ENCODE peak calls at places on chromosomes 1 and 21, in eight cellular contexts. One of them, this sample, is unnamed.

GRCh38 chr1:46587072-46587471 is 17.0 kb downstream of the MKNK1 start:
- DNase-seq in colonic mucosa: no peak
- DNase-seq in PC-9: no peak
- DNase-seq in tibial artery: peak; percentile 68
- DNase-seq in fibroblast of the aortic adventitia: no peak
- DNase-seq in WTC11: no peak
- DNase-seq in BE2C: no peak
- DNase-seq in fibroblast of pulmonary artery: no peak
- DNase-seq in this sample: no peak

GRCh38 chr21:42164064-42164789 is 54.7 kb upstream of the ABCG1 start:
- DNase-seq in colonic mucosa: peak; percentile 88
- DNase-seq in PC-9: peak; percentile 29
- DNase-seq in tibial artery: peak; percentile 60
- DNase-seq in fibroblast of the aortic adventitia: no peak
- DNase-seq in WTC11: peak; percentile 57
- DNase-seq in BE2C: peak; percentile 64
- DNase-seq in fibroblast of pulmonary artery: peak; percentile 47
- DNase-seq in this sample: peak; percentile 90

GRCh38 chr1:178651742-178652141 is 73.3 kb upstream of the RALGPS2 start:
- DNase-seq in colonic mucosa: no peak
- DNase-seq in PC-9: no peak
- DNase-seq in tibial artery: no peak
- DNase-seq in fibroblast of the aortic adventitia: peak; percentile 33
- DNase-seq in WTC11: no peak
- DNase-seq in BE2C: no peak
- DNase-seq in fibroblast of pulmonary artery: peak; percentile 44
- DNase-seq in this sample: peak; percentile 94

GRCh38 chr1:170929835-170930554 is 5.3 kb upstream of the MROH9 start:
- DNase-seq in colonic mucosa: no peak
- DNase-seq in PC-9: peak; percentile 2
- DNase-seq in tibial artery: peak; percentile 24
- DNase-seq in fibroblast of the aortic adventitia: peak; percentile 90
- DNase-seq in WTC11: no peak
- DNase-seq in BE2C: peak; percentile 7
- DNase-seq in fibroblast of pulmonary artery: peak; percentile 73
- DNase-seq in this sample: peak; percentile 6

GRCh38 chr1:9438431-9439073 is 100.7 kb upstream of the SLC25A33 start:
- DNase-seq in colonic mucosa: no peak
- DNase-seq in PC-9: peak; percentile 39
- DNase-seq in tibial artery: peak; percentile 87
- DNase-seq in fibroblast of the aortic adventitia: peak; percentile 88
- DNase-seq in WTC11: no peak
- DNase-seq in BE2C: no peak
- DNase-seq in fibroblast of pulmonary artery: peak; percentile 97
- DNase-seq in this sample: no peak

GRCh38 chr21:33945652-33946270 is 30.2 kb upstream of the ATP5PO start:
- DNase-seq in colonic mucosa: no peak
- DNase-seq in PC-9: no peak
- DNase-seq in tibial artery: no peak
- DNase-seq in fibroblast of the aortic adventitia: no peak
- DNase-seq in WTC11: no peak
- DNase-seq in BE2C: no peak
- DNase-seq in fibroblast of pulmonary artery: no peak
- DNase-seq in this sample: no peak

GRCh38 chr1:13228343-13228781 is 2.4 kb upstream of the PRAMEF18 start:
- DNase-seq in colonic mucosa: peak; percentile 38
- DNase-seq in PC-9: peak; percentile 9
- DNase-seq in tibial artery: no peak
- DNase-seq in fibroblast of the aortic adventitia: no peak
- DNase-seq in WTC11: peak; percentile 16
- DNase-seq in BE2C: peak; percentile 37
- DNase-seq in fibroblast of pulmonary artery: no peak
- DNase-seq in this sample: peak; percentile 22

GRCh38 chr1:112790920-112791722 is 76.0 kb upstream of the PPM1J start:
- DNase-seq in colonic mucosa: no peak
- DNase-seq in PC-9: no peak
- DNase-seq in tibial artery: no peak
- DNase-seq in fibroblast of the aortic adventitia: no peak
- DNase-seq in WTC11: no peak
- DNase-seq in BE2C: peak; percentile 84
- DNase-seq in fibroblast of pulmonary artery: no peak
- DNase-seq in this sample: peak; percentile 61

GRCh38 chr1:45679123-45679522 is 7.2 kb downstream of the GPBP1L1 start:
- DNase-seq in colonic mucosa: no peak
- DNase-seq in PC-9: no peak
- DNase-seq in tibial artery: no peak
- DNase-seq in fibroblast of the aortic adventitia: peak; percentile 41
- DNase-seq in WTC11: no peak
- DNase-seq in BE2C: no peak
- DNase-seq in fibroblast of pulmonary artery: peak; percentile 51
- DNase-seq in this sample: no peak

GRCh38 chr1:160711528-160712311 is at the start of gene CD48:
- DNase-seq in colonic mucosa: no peak
- DNase-seq in PC-9: no peak
- DNase-seq in tibial artery: no peak
- DNase-seq in fibroblast of the aortic adventitia: no peak
- DNase-seq in WTC11: no peak
- DNase-seq in BE2C: no peak
- DNase-seq in fibroblast of pulmonary artery: no peak
- DNase-seq in this sample: no peak

GRCh38 chr1:167059045-167059728 is 31.0 kb downstream of the GPA33 start:
- DNase-seq in colonic mucosa: peak; percentile 78
- DNase-seq in PC-9: peak; percentile 63
- DNase-seq in tibial artery: peak; percentile 66
- DNase-seq in fibroblast of the aortic adventitia: peak; percentile 76
- DNase-seq in WTC11: peak; percentile 88
- DNase-seq in BE2C: peak; percentile 73
- DNase-seq in fibroblast of pulmonary artery: peak; percentile 73
- DNase-seq in this sample: peak; percentile 59

GRCh38 chr1:195188821-195189220 is 1419.4 kb downstream of the KCNT2 start:
- DNase-seq in colonic mucosa: no peak
- DNase-seq in PC-9: no peak
- DNase-seq in tibial artery: no peak
- DNase-seq in fibroblast of the aortic adventitia: no peak
- DNase-seq in WTC11: no peak
- DNase-seq in BE2C: no peak
- DNase-seq in fibroblast of pulmonary artery: peak; percentile 17
- DNase-seq in this sample: no peak

GRCh38 chr1:211630236-211631081 is 45.0 kb downstream of the NEK2 start:
- DNase-seq in colonic mucosa: no peak
- DNase-seq in PC-9: no peak
- DNase-seq in tibial artery: no peak
- DNase-seq in fibroblast of the aortic adventitia: peak; percentile 30
- DNase-seq in WTC11: peak; percentile 43
- DNase-seq in BE2C: peak; percentile 88
- DNase-seq in fibroblast of pulmonary artery: no peak
- DNase-seq in this sample: peak; percentile 62

GRCh38 chr1:109906160-109906838 is 4.3 kb upstream of the CSF1 start:
- DNase-seq in colonic mucosa: no peak
- DNase-seq in PC-9: no peak
- DNase-seq in tibial artery: no peak
- DNase-seq in fibroblast of the aortic adventitia: no peak
- DNase-seq in WTC11: no peak
- DNase-seq in BE2C: no peak
- DNase-seq in fibroblast of pulmonary artery: no peak
- DNase-seq in this sample: no peak

GRCh38 chr1:82321794-82322193 is 521.1 kb downstream of the ADGRL2 start:
- DNase-seq in colonic mucosa: no peak
- DNase-seq in PC-9: no peak
- DNase-seq in tibial artery: no peak
- DNase-seq in fibroblast of the aortic adventitia: peak; percentile 20
- DNase-seq in WTC11: no peak
- DNase-seq in BE2C: no peak
- DNase-seq in fibroblast of pulmonary artery: peak; percentile 24
- DNase-seq in this sample: no peak

GRCh38 chr1:59498640-59499039 is 201.7 kb downstream of the FGGY start:
- DNase-seq in colonic mucosa: no peak
- DNase-seq in PC-9: peak; percentile 21
- DNase-seq in tibial artery: no peak
- DNase-seq in fibroblast of the aortic adventitia: peak; percentile 18
- DNase-seq in WTC11: no peak
- DNase-seq in BE2C: no peak
- DNase-seq in fibroblast of pulmonary artery: peak; percentile 62
- DNase-seq in this sample: no peak

GRCh38 chr1:218616681-218617080 is 271.5 kb downstream of the TGFB2 start:
- DNase-seq in colonic mucosa: no peak
- DNase-seq in PC-9: no peak
- DNase-seq in tibial artery: no peak
- DNase-seq in fibroblast of the aortic adventitia: peak; percentile 27
- DNase-seq in WTC11: no peak
- DNase-seq in BE2C: no peak
- DNase-seq in fibroblast of pulmonary artery: peak; percentile 29
- DNase-seq in this sample: no peak

GRCh38 chr1:118911571-118911970 is 76.6 kb downstream of the TBX15 start:
- DNase-seq in colonic mucosa: no peak
- DNase-seq in PC-9: no peak
- DNase-seq in tibial artery: no peak
- DNase-seq in fibroblast of the aortic adventitia: no peak
- DNase-seq in WTC11: no peak
- DNase-seq in BE2C: no peak
- DNase-seq in fibroblast of pulmonary artery: no peak
- DNase-seq in this sample: no peak

GRCh38 chr1:109640285-109640865 is 15.5 kb upstream of the GSTM4 start:
- DNase-seq in colonic mucosa: peak; percentile 95
- DNase-seq in PC-9: peak; percentile 79
- DNase-seq in tibial artery: peak; percentile 85
- DNase-seq in fibroblast of the aortic adventitia: peak; percentile 73
- DNase-seq in WTC11: peak; percentile 97
- DNase-seq in BE2C: peak; percentile 90
- DNase-seq in fibroblast of pulmonary artery: peak; percentile 76
- DNase-seq in this sample: peak; percentile 93

GRCh38 chr1:207805841-207806421 is 54.1 kb downstream of the CD46 start:
- DNase-seq in colonic mucosa: no peak
- DNase-seq in PC-9: peak; percentile 35
- DNase-seq in tibial artery: peak; percentile 91
- DNase-seq in fibroblast of the aortic adventitia: peak; percentile 97
- DNase-seq in WTC11: no peak
- DNase-seq in BE2C: peak; percentile 51
- DNase-seq in fibroblast of pulmonary artery: peak; percentile 98
- DNase-seq in this sample: peak; percentile 28

GRCh38 chr1:216193839-216194443 is 229.3 kb downstream of the USH2A start:
- DNase-seq in colonic mucosa: no peak
- DNase-seq in PC-9: no peak
- DNase-seq in tibial artery: no peak
- DNase-seq in fibroblast of the aortic adventitia: no peak
- DNase-seq in WTC11: no peak
- DNase-seq in BE2C: no peak
- DNase-seq in fibroblast of pulmonary artery: no peak
- DNase-seq in this sample: peak; percentile 43

GRCh38 chr1:119091618-119092017 is 48.8 kb downstream of the WARS2 start:
- DNase-seq in colonic mucosa: no peak
- DNase-seq in PC-9: no peak
- DNase-seq in tibial artery: no peak
- DNase-seq in fibroblast of the aortic adventitia: no peak
- DNase-seq in WTC11: no peak
- DNase-seq in BE2C: no peak
- DNase-seq in fibroblast of pulmonary artery: no peak
- DNase-seq in this sample: no peak

GRCh38 chr1:50622259-50622658 is 199.0 kb upstream of the DMRTA2 start:
- DNase-seq in colonic mucosa: no peak
- DNase-seq in PC-9: no peak
- DNase-seq in tibial artery: no peak
- DNase-seq in fibroblast of the aortic adventitia: no peak
- DNase-seq in WTC11: no peak
- DNase-seq in BE2C: no peak
- DNase-seq in fibroblast of pulmonary artery: no peak
- DNase-seq in this sample: no peak

GRCh38 chr1:50615036-50615750 is 191.9 kb upstream of the DMRTA2 start:
- DNase-seq in colonic mucosa: no peak
- DNase-seq in PC-9: no peak
- DNase-seq in tibial artery: no peak
- DNase-seq in fibroblast of the aortic adventitia: no peak
- DNase-seq in WTC11: no peak
- DNase-seq in BE2C: no peak
- DNase-seq in fibroblast of pulmonary artery: no peak
- DNase-seq in this sample: no peak

GRCh38 chr1:50620680-50621329 is 197.6 kb upstream of the DMRTA2 start:
- DNase-seq in colonic mucosa: peak; percentile 40
- DNase-seq in PC-9: peak; percentile 95
- DNase-seq in tibial artery: no peak
- DNase-seq in fibroblast of the aortic adventitia: peak; percentile 36
- DNase-seq in WTC11: peak; percentile 32
- DNase-seq in BE2C: no peak
- DNase-seq in fibroblast of pulmonary artery: peak; percentile 42
- DNase-seq in this sample: no peak
- TF ChIP-seq CTCF in colonic mucosa: peak; percentile 27
- TF ChIP-seq CTCF in PC-9: peak; percentile 67
- TF ChIP-seq CTCF in tibial artery: no peak
- TF ChIP-seq CTCF in fibroblast of the aortic adventitia: peak; percentile 53
- TF ChIP-seq CTCF in WTC11: no peak
- TF ChIP-seq CTCF in BE2C: peak; percentile 42
- TF ChIP-seq CTCF in fibroblast of pulmonary artery: peak; percentile 64
- TF ChIP-seq CTCF in this sample: peak; percentile 61

GRCh38 chr1:18884419-18884717 is 18.0 kb downstream of the ALDH4A1 start:
- DNase-seq in colonic mucosa: no peak
- DNase-seq in PC-9: no peak
- DNase-seq in tibial artery: no peak
- DNase-seq in fibroblast of the aortic adventitia: no peak
- DNase-seq in WTC11: no peak
- DNase-seq in BE2C: no peak
- DNase-seq in fibroblast of pulmonary artery: no peak
- DNase-seq in this sample: no peak
- TF ChIP-seq CTCF in colonic mucosa: peak; percentile 27
- TF ChIP-seq CTCF in PC-9: peak; percentile 20
- TF ChIP-seq CTCF in tibial artery: no peak
- TF ChIP-seq CTCF in fibroblast of the aortic adventitia: no peak
- TF ChIP-seq CTCF in WTC11: no peak
- TF ChIP-seq CTCF in BE2C: no peak
- TF ChIP-seq CTCF in fibroblast of pulmonary artery: no peak
- TF ChIP-seq CTCF in this sample: no peak

DNA sequence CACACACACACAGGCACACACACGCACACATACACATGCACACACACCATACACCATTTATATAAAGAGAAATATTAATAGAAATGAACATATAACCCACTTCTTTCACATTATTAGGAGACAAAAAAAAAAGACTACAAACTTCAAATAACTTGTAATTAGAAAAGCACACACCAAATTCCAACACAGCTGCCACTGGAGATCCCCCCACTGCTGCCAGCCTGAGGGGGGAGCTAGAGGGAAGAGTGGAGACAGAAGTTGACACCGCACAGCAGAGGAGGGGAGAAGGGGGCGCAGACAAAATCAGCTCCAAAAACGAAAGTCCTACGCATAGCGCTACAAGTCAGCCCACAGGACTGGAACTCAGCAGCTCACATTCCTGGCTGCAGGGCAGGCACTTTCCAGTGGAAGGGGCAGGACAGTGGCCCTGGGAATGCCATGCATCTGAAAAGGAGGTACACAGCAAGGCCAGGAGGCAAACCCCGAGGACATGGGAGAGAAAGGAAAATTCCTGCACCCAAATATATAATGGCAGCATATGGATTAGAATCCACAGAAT is 36.5 kb downstream of the LGALS8 start:
- DNase-seq in colonic mucosa: no peak
- DNase-seq in PC-9: no peak
- DNase-seq in tibial artery: no peak
- DNase-seq in fibroblast of the aortic adventitia: no peak
- DNase-seq in WTC11: no peak
- DNase-seq in BE2C: no peak
- DNase-seq in fibroblast of pulmonary artery: no peak
- DNase-seq in this sample: no peak
- TF ChIP-seq CTCF in colonic mucosa: no peak
- TF ChIP-seq CTCF in PC-9: no peak
- TF ChIP-seq CTCF in tibial artery: no peak
- TF ChIP-seq CTCF in fibroblast of the aortic adventitia: no peak
- TF ChIP-seq CTCF in WTC11: no peak
- TF ChIP-seq CTCF in BE2C: no peak
- TF ChIP-seq CTCF in fibroblast of pulmonary artery: peak; percentile 5
- TF ChIP-seq CTCF in this sample: peak; percentile 15

GRCh38 chr1:226109829-226110248 is 47.3 kb downstream of the H3-3A start:
- DNase-seq in colonic mucosa: peak; percentile 92
- DNase-seq in PC-9: peak; percentile 91
- DNase-seq in tibial artery: peak; percentile 87
- DNase-seq in fibroblast of the aortic adventitia: peak; percentile 67
- DNase-seq in WTC11: peak; percentile 83
- DNase-seq in BE2C: peak; percentile 93
- DNase-seq in fibroblast of pulmonary artery: peak; percentile 84
- DNase-seq in this sample: peak; percentile 86
- TF ChIP-seq CTCF in colonic mucosa: no peak
- TF ChIP-seq CTCF in PC-9: no peak
- TF ChIP-seq CTCF in tibial artery: peak; percentile 41
- TF ChIP-seq CTCF in fibroblast of the aortic adventitia: no peak
- TF ChIP-seq CTCF in WTC11: no peak
- TF ChIP-seq CTCF in BE2C: peak; percentile 4
- TF ChIP-seq CTCF in fibroblast of pulmonary artery: no peak
- TF ChIP-seq CTCF in this sample: no peak

This sample was measured in WERI-Rb-1.